ENCODE peak calls at places on chromosomes 13 and 19, in eight cellular contexts. G is choroid plexus epithelial cell; B is stimulated activated CD4-positive, alpha-beta T cell treated with anti-CD3 and anti-CD28 coated beads, TNF-alpha, amount 100 ng/mL, for 48 hours; E is B cell; O is cortex of kidney; P is activated CD4-positive, alpha-beta T cell treated with anti-CD3 and anti-CD28 coated beads, Interleukin-2, amount 10 ng/mL, durations not matched to agents 7 days and 5 days; W is testis; L is NCI-H2029. M is an unnamed sample.

GRCh38 chr13:100470841-100471505 is 117.6 kb downstream of the GGACT start:
- DNase-seq in G (no peak), B (no peak), E (no peak), O (no peak), P (no peak), W (no peak), L (no peak), M (no peak)

GRCh38 chr13:110438776-110439175 is 122.7 kb downstream of the RAB20 start:
- DNase-seq in G (no peak), B (no peak), E (no peak), O (no peak), P (no peak), W (no peak), L (no peak), M (no peak)

GRCh38 chr13:35855531-35856019 is 275.6 kb downstream of the DCLK1 start:
- DNase-seq in G (no peak), B (no peak), E (no peak), O (no peak), P (no peak), W (no peak), L (no peak), M (no peak)

GRCh38 chr19:6424190-6424938 is at the start of gene KHSRP:
- DNase-seq in G (no peak), B (peak), E (peak), O (no peak), P (peak), W (no peak), L (no peak), M (no peak)

GRCh38 chr19:41753159-41753558 is 2.2 kb upstream of the CEACAM6 start:
- DNase-seq in G (peak), B (peak), E (peak), O (no peak), P (peak), W (peak), L (peak), M (peak)

GRCh38 chr19:49916839-49917733 is 11.9 kb upstream of the ATF5 start:
- DNase-seq in G (no peak), B (no peak), E (no peak), O (no peak), P (no peak), W (no peak), L (no peak), M (no peak)

GRCh38 chr19:17220207-17220758 is 5.1 kb downstream of the USE1 start:
- DNase-seq in G (peak), B (no peak), E (no peak), O (no peak), P (no peak), W (no peak), L (no peak), M (no peak)

GRCh38 chr13:79194272-79194671 is 211.8 kb downstream of the RBM26 start:
- DNase-seq in G (no peak), B (peak), E (peak), O (no peak), P (peak), W (no peak), L (no peak), M (no peak)

GRCh38 chr13:53848546-53848945 is 819.9 kb downstream of the OLFM4 start:
- DNase-seq in G (no peak), B (no peak), E (no peak), O (no peak), P (no peak), W (no peak), L (no peak), M (no peak)

GRCh38 chr19:54551950-54552912 is 21.4 kb upstream of the LILRA2 start:
- DNase-seq in G (no peak), B (no peak), E (no peak), O (no peak), P (no peak), W (no peak), L (no peak), M (no peak)

GRCh38 chr19:45958763-45959516 is 14.7 kb downstream of the NOVA2 start:
- DNase-seq in G (no peak), B (no peak), E (no peak), O (no peak), P (no peak), W (no peak), L (no peak), M (no peak)

GRCh38 chr13:32687275-32687674 is 101.0 kb downstream of the PDS5B start:
- DNase-seq in G (no peak), B (no peak), E (no peak), O (no peak), P (no peak), W (no peak), L (no peak), M (no peak)

GRCh38 chr13:99316657-99317244 is 9.6 kb upstream of the GPR183 start:
- DNase-seq in G (peak), B (no peak), E (no peak), O (no peak), P (no peak), W (no peak), L (peak), M (peak)

GRCh38 chr13:33633701-33634525 is 184.0 kb upstream of the RFC3 start:
- DNase-seq in G (peak), B (no peak), E (no peak), O (no peak), P (no peak), W (no peak), L (no peak), M (no peak)

GRCh38 chr13:40682449-40683240 is 16.2 kb upstream of the FOXO1 start:
- DNase-seq in G (peak), B (no peak), E (no peak), O (no peak), P (no peak), W (no peak), L (peak), M (peak)

GRCh38 chr13:51959773-51960172 is 51.5 kb downstream of the ATP7B start:
- DNase-seq in G (no peak), B (no peak), E (no peak), O (no peak), P (no peak), W (no peak), L (no peak), M (no peak)

GRCh38 chr19:980133-980998 is 3.8 kb upstream of the WDR18 start:
- DNase-seq in G (peak), B (no peak), E (no peak), O (no peak), P (no peak), W (no peak), L (no peak), M (no peak)